ENCODE peak calls at places on chromosomes 2 and 18, in six cellular contexts. M, Q, K, R, C and V are unnamed samples.

GRCh38 chr2:236691799-236692167 is 122.2 kb downstream of the ACKR3 start:
- DNase-seq in M (no peak), Q (no peak), K (no peak), R (no peak), C (no peak), V (no peak)

GRCh38 chr18:9827856-9828793 is 57.6 kb upstream of the TXNDC2 start:
- DNase-seq in M (no peak), Q (peak; percentile 62), K (peak; percentile 62), R (peak; percentile 100), C (no peak), V (no peak)

GRCh38 chr18:75213610-75214009 is 3.0 kb downstream of the TSHZ1 start:
- DNase-seq in M (no peak), Q (no peak), K (no peak), R (peak; percentile 36), C (no peak), V (no peak)

GRCh38 chr2:83055338-83056010 is 1403.6 kb downstream of the SUCLG1 start:
- DNase-seq in M (no peak), Q (no peak), K (no peak), R (peak; percentile 86), C (no peak), V (no peak)

GRCh38 chr2:12363138-12363537 is 353.6 kb upstream of the TRIB2 start:
- DNase-seq in M (no peak), Q (peak; percentile 9), K (no peak), R (no peak), C (no peak), V (no peak)

GRCh38 chr2:150389487-150389886 is 98.0 kb downstream of the RND3 start:
- DNase-seq in M (no peak), Q (no peak), K (no peak), R (peak; percentile 17), C (no peak), V (no peak)

GRCh38 chr2:1995086-1995485 is 250.8 kb upstream of the PXDN start:
- DNase-seq in M (no peak), Q (no peak), K (no peak), R (no peak), C (no peak), V (peak; percentile 4)

GRCh38 chr18:70245941-70246537 is 40.6 kb upstream of the RTTN start:
- DNase-seq in M (no peak), Q (no peak), K (no peak), R (no peak), C (no peak), V (no peak)

GRCh38 chr2:21413082-21413481 is 289.3 kb downstream of the TDRD15 start:
- DNase-seq in M (no peak), Q (no peak), K (no peak), R (peak; percentile 85), C (no peak), V (no peak)

GRCh38 chr2:235026649-235027557 is 75.1 kb downstream of the SH3BP4 start:
- DNase-seq in M (no peak), Q (no peak), K (peak; percentile 87), R (peak; percentile 60), C (peak; percentile 99), V (no peak)

GRCh38 chr2:133092571-133092970 is 422.6 kb upstream of the LYPD1 start:
- DNase-seq in M (no peak), Q (no peak), K (no peak), R (peak; percentile 9), C (no peak), V (no peak)

GRCh38 chr18:32328974-32329373 is 139.1 kb downstream of the MEP1B start:
- DNase-seq in M (no peak), Q (no peak), K (no peak), R (no peak), C (no peak), V (no peak)

GRCh38 chr2:60302377-60303126 is 250.9 kb downstream of the BCL11A start:
- DNase-seq in M (no peak), Q (no peak), K (no peak), R (no peak), C (no peak), V (no peak)

GRCh38 chr2:30149976-30150375 is 3.2 kb downstream of the YPEL5 start:
- DNase-seq in M (peak; percentile 23), Q (no peak), K (no peak), R (no peak), C (no peak), V (no peak)

GRCh38 chr18:46419391-46420141 is 237.5 kb downstream of the LOXHD1 start:
- DNase-seq in M (no peak), Q (no peak), K (no peak), R (no peak), C (no peak), V (peak; percentile 17)

DNA sequence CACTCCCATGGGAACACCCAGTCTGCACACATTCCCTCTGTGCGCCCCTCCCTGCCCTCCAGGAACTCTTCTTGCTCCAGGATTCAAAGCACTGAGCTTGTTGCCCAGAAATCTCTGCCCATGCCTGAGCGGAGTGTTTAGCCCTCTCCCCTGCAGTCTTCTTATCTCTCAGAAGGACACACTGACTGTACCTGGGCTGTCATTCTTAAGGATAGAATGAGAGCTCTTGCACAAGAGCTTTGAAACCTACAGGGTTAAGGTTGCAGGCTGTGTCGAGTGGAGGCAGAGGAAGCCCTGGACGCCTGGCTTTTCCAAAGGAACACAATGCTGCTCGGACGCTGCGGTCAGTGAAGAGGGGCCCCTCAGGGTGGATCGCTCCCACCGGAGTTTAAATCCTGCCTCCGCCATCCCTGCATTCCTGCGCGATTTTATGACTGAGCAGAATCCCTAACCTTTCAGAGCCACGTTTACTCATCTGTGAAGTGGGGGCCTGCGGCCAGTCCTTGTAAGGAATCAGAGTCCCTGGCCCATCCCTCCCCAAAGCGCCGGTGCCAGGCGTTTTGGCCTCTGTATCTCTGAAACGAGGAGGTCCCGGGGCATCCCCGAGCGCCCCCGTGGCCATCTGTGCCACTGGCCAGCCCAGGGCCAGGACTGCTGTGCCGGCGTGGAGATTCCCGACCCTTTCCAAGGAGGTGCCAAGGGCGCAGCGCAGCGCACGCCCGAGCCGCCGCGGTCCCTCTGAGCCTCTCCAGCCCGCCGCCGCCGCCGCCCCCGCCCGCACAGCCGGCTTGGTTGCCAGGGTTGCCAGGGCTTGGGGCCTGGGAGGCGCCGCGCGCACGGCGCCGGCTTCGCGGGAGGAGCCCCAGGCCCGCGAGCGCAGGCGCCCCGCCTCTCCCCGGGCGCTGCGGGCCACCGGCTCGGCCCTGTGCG is 58.9 kb downstream of the FAM168B start:
- DNase-seq in M (no peak), Q (peak; percentile 68), K (no peak), R (peak; percentile 15), C (no peak), V (no peak)
- H3K4me3 ChIP-seq in M (no peak overlapping the region), Q (peak overlapping the region; percentile 38), K (peak overlapping the region; percentile 23), R (peak overlapping the region; percentile 53), C (peak overlapping the region; percentile 30), V (peak overlapping the region; percentile 72)

GRCh38 chr2:239307221-239307569 is 93.6 kb downstream of the HDAC4 start:
- DNase-seq in M (no peak), Q (no peak), K (no peak), R (no peak), C (no peak), V (no peak)

GRCh38 chr2:239309398-239310245 is 91.2 kb downstream of the HDAC4 start:
- DNase-seq in M (no peak), Q (no peak), K (peak; percentile 67), R (no peak), C (no peak), V (peak; percentile 72)

GRCh38 chr2:239310401-239311061 is 90.3 kb downstream of the HDAC4 start:
- DNase-seq in M (no peak), Q (no peak), K (peak; percentile 67), R (no peak), C (no peak), V (peak; percentile 67)

GRCh38 chr2:239307921-239308620 is 92.7 kb downstream of the HDAC4 start:
- DNase-seq in M (no peak), Q (no peak), K (peak; percentile 35), R (no peak), C (no peak), V (peak; percentile 47)

DNA sequence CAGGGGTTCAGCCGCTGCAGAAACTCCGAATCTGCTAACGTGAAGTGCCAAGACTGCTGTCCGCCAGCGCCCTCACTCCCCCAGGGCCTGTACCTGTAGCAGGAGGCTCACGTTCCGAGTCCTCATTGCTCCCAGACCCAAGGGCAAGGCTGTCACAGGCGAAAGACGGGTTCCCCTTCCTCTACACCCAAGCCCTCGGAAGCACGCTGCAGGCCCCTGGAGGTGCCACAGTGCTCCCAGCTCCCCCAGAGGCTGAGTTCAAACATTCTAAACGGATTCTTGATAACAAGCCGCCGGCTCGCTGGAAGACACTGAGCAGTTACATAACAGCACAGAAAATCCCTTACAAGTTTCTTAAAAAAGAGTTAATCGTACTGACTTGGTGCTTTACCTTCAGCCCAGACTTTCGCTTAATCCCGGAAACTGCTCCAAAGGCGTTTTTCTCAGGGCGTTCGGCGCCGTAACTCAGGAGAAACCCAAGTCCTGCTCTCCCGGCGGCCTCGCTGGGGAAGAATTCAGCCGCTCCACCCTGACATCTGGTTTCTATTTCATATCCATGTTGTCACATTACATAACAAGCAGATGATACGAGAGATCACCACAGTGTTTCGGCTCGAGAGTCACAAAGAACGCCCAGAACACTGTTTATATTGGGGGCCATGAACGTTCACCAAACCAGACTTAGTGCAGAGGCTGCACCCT is 92.0 kb downstream of the HDAC4 start:
- DNase-seq in M (no peak), Q (peak; percentile 60), K (peak; percentile 82), R (peak; percentile 80), C (no peak), V (peak; percentile 71)
- H3K4me3 ChIP-seq in M (no peak overlapping the region), Q (no peak overlapping the region), K (peak overlapping the region; percentile 42), R (peak overlapping the region; percentile 25), C (no peak overlapping the region), V (peak overlapping the region; percentile 57)

DNA sequence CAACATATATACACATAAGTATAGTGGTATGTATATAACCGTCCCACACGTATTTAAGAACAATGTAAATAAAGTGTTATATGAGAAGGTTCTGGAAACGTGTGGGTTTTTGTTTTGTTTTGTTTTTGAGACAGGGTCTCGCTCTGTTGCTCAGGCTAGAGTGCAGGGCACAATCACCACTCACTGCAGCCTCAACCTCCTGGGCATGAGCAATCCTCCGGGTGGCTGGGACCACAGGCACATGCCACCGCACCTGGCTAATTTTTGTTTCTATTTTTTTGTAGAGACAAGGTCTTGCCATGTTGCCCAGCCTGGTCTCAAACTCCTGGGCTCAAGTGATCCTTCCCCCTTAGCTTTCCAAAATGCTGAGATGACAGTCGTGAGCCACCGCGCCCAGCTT is 6.2 kb downstream of the ADAM17 start:
- DNase-seq in M (no peak), Q (no peak), K (no peak), R (no peak), C (no peak), V (no peak)
- H3K4me3 ChIP-seq in M (no peak overlapping the region), Q (no peak overlapping the region), K (no peak overlapping the region), R (no peak overlapping the region), C (no peak overlapping the region), V (no peak overlapping the region)

GRCh38 chr2:165289069-165289468 is 49.9 kb downstream of the SCN2A start:
- DNase-seq in M (no peak), Q (no peak), K (no peak), R (no peak), C (no peak), V (no peak)

GRCh38 chr2:165295643-165296042 is 56.4 kb downstream of the SCN2A start:
- DNase-seq in M (no peak), Q (no peak), K (no peak), R (no peak), C (no peak), V (no peak)

GRCh38 chr2:165293439-165294420 is 54.5 kb downstream of the SCN2A start:
- DNase-seq in M (peak; percentile 93), Q (peak; percentile 94), K (no peak), R (peak; percentile 87), C (no peak), V (no peak)

DNA sequence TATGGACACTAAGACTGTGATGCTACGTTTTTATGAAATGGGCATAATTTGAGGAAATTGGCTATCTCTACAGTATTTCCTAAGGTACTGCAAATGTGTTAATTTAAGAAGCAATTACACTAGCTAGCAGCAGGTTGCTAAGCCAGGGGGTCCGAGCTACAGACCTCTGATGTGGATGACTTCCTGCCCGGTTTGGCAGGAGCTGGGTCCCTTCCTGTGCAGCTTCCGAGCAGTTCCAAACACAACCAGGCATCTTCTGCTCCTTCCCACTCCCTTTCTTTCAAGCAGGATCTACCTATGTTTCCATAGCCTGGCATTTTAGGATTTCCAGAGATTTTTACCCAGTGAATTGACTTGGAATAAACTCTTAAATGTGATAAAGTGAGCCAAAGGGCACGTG is 55.7 kb downstream of the SCN2A start:
- DNase-seq in M (no peak), Q (no peak), K (no peak), R (no peak), C (no peak), V (no peak)
- H3K4me3 ChIP-seq in M (no peak overlapping the region), Q (no peak overlapping the region), K (no peak overlapping the region), R (no peak overlapping the region), C (no peak overlapping the region), V (no peak overlapping the region)